ENCODE peak calls at places on chromosomes 12 and 14, in six cellular contexts. U is stromal cell of bone marrow; L is Kasumi-1; R is COR-L47; V is CD4-positive, alpha-beta T cell; B is pancreas. I is an unnamed sample.

GRCh38 chr12:92365836-92366235 is 220.2 kb upstream of the BTG1 start:
- DNase-seq in U (no peak), L (no peak), R (no peak), V (no peak), B (no peak), I (no peak)

GRCh38 chr14:106562451-106562850 is 1036.1 kb downstream of the TMEM121 start:
- DNase-seq in U (no peak), L (no peak), R (no peak), V (no peak), B (no peak), I (no peak)

GRCh38 chr12:99906786-99907185 is 78.0 kb downstream of the ANKS1B start:
- DNase-seq in U (no peak), L (no peak), R (no peak), V (no peak), B (no peak), I (no peak)

GRCh38 chr12:57764662-57765002 is 2.2 kb downstream of the CYP27B1 start:
- DNase-seq in U (no peak), L (no peak), R (peak; percentile 48), V (no peak), B (peak; percentile 79), I (no peak)

GRCh38 chr12:130031041-130031440 is 127.2 kb upstream of the TMEM132D start:
- DNase-seq in U (no peak), L (no peak), R (no peak), V (no peak), B (no peak), I (no peak)

GRCh38 chr12:103839893-103840292 is 1.1 kb downstream of the NT5DC3 start:
- DNase-seq in U (no peak), L (no peak), R (no peak), V (no peak), B (no peak), I (no peak)

GRCh38 chr12:96710127-96710745 is 196.8 kb upstream of the NEDD1 start:
- DNase-seq in U (no peak), L (no peak), R (peak; percentile 60), V (no peak), B (no peak), I (no peak)

GRCh38 chr14:74271365-74271764 is 31.4 kb downstream of the ABCD4 start:
- DNase-seq in U (no peak), L (no peak), R (no peak), V (no peak), B (no peak), I (no peak)

GRCh38 chr12:44158746-44159145 is 322.9 kb downstream of the TMEM117 start:
- DNase-seq in U (no peak), L (no peak), R (no peak), V (no peak), B (no peak), I (no peak)

GRCh38 chr12:119694111-119694510 is 26.2 kb downstream of the PRKAB1 start:
- DNase-seq in U (no peak), L (no peak), R (no peak), V (no peak), B (no peak), I (no peak)

GRCh38 chr12:114952573-114953196 is 268.7 kb upstream of the TBX3 start:
- DNase-seq in U (no peak), L (no peak), R (no peak), V (no peak), B (no peak), I (peak; percentile 37)

GRCh38 chr14:102902523-102903247 is 19.8 kb upstream of the AMN start:
- DNase-seq in U (no peak), L (no peak), R (peak; percentile 36), V (no peak), B (no peak), I (no peak)

GRCh38 chr14:55707365-55707804 is 127.4 kb downstream of the KTN1 start:
- DNase-seq in U (peak; percentile 36), L (peak; percentile 52), R (peak; percentile 44), V (no peak), B (no peak), I (peak; percentile 55)

GRCh38 chr14:90281766-90282165 is 25.4 kb downstream of the PSMC1 start:
- DNase-seq in U (no peak), L (no peak), R (no peak), V (no peak), B (no peak), I (no peak)

GRCh38 chr14:81176224-81176623 is 44.5 kb downstream of the GTF2A1 start:
- DNase-seq in U (no peak), L (peak; percentile 24), R (no peak), V (no peak), B (no peak), I (no peak)

GRCh38 chr14:102592969-102593840 is 756 bp downstream of the RCOR1 start:
- DNase-seq in U (peak; percentile 23), L (peak; percentile 27), R (peak; percentile 49), V (peak; percentile 49), B (peak; percentile 65), I (no peak)

GRCh38 chr14:48275301-48275700 is 599.9 kb upstream of the MDGA2 start:
- DNase-seq in U (no peak), L (no peak), R (no peak), V (no peak), B (no peak), I (no peak)

GRCh38 chr14:61256826-61257468 is 24.2 kb downstream of the TMEM30B start:
- DNase-seq in U (no peak), L (no peak), R (no peak), V (no peak), B (no peak), I (no peak)

GRCh38 chr14:73998736-73999135 is 20.4 kb downstream of the ENTPD5 start:
- DNase-seq in U (no peak), L (no peak), R (no peak), V (no peak), B (no peak), I (no peak)

GRCh38 chr12:52836042-52836466 is 1.9 kb upstream of the KRT79 start:
- DNase-seq in U (peak; percentile 12), L (no peak), R (no peak), V (peak; percentile 33), B (no peak), I (no peak)

GRCh38 chr12:33566403-33566802 is 126.8 kb upstream of the SYT10 start:
- DNase-seq in U (no peak), L (no peak), R (no peak), V (no peak), B (no peak), I (no peak)

GRCh38 chr14:73717247-73717646 is 3.1 kb upstream of the PNMA1 start:
- DNase-seq in U (no peak), L (no peak), R (peak; percentile 7), V (no peak), B (no peak), I (no peak)

GRCh38 chr14:58072288-58073071 is 79.5 kb downstream of the ARMH4 start:
- DNase-seq in U (peak; percentile 46), L (peak; percentile 91), R (peak; percentile 47), V (peak; percentile 3), B (peak; percentile 25), I (peak; percentile 53)

GRCh38 chr12:42299392-42300308 is 26.2 kb downstream of the ZCRB1 start:
- DNase-seq in U (peak; percentile 3), L (peak; percentile 35), R (no peak), V (no peak), B (no peak), I (no peak)

GRCh38 chr14:102431751-102432150 is 69.0 kb downstream of the TECPR2 start:
- DNase-seq in U (no peak), L (no peak), R (no peak), V (no peak), B (no peak), I (no peak)

GRCh38 chr12:52229836-52230343 is 3.2 kb upstream of the KRT7 start:
- DNase-seq in U (no peak), L (no peak), R (no peak), V (no peak), B (no peak), I (no peak)

GRCh38 chr12:80714055-80714454 is 2.7 kb upstream of the MYF5 start:
- DNase-seq in U (no peak), L (no peak), R (no peak), V (no peak), B (no peak), I (no peak)

GRCh38 chr12:17928708-17929366 is 161.2 kb downstream of the RERGL start:
- DNase-seq in U (peak; percentile 40), L (no peak), R (peak; percentile 22), V (no peak), B (no peak), I (peak; percentile 59)

GRCh38 chr14:94011795-94012194 is 14.3 kb upstream of the OTUB2 start:
- DNase-seq in U (no peak), L (no peak), R (peak; percentile 44), V (no peak), B (no peak), I (no peak)

GRCh38 chr14:66395300-66395699 is 90.9 kb upstream of the CCDC196 start:
- DNase-seq in U (no peak), L (peak; percentile 80), R (no peak), V (no peak), B (no peak), I (no peak)

GRCh38 chr12:82057770-82058169 is 298.6 kb upstream of the PPFIA2 start:
- DNase-seq in U (no peak), L (no peak), R (no peak), V (no peak), B (no peak), I (peak; percentile 71)

GRCh38 chr14:76715102-76715926 is 46.0 kb upstream of the VASH1 start:
- DNase-seq in U (no peak), L (no peak), R (peak; percentile 5), V (no peak), B (no peak), I (no peak)

GRCh38 chr14:59964251-59965007 is 44.5 kb downstream of the LRRC9 start:
- DNase-seq in U (no peak), L (no peak), R (no peak), V (no peak), B (no peak), I (no peak)

GRCh38 chr14:48983355-48983888 is 602.8 kb downstream of the RPS29 start:
- DNase-seq in U (no peak), L (no peak), R (no peak), V (no peak), B (no peak), I (no peak)

GRCh38 chr12:110339184-110339952 is 58.3 kb downstream of the ATP2A2 start:
- DNase-seq in U (no peak), L (no peak), R (no peak), V (no peak), B (no peak), I (no peak)

GRCh38 chr12:21547437-21547836 is 21.3 kb downstream of the SPX start:
- DNase-seq in U (no peak), L (no peak), R (no peak), V (no peak), B (no peak), I (no peak)

GRCh38 chr14:80930836-80931389 is 10.6 kb downstream of the CEP128 start:
- DNase-seq in U (peak; percentile 51), L (peak; percentile 76), R (no peak), V (peak; percentile 26), B (no peak), I (peak; percentile 63)